ENCODE peak calls at places on chromosomes 6 and 20, in four cellular contexts. A is HepG2, N is K562, H is GM12878. L is an unnamed sample. For H4K20me1, the result is how much of the 10 kb centered on the place peaks cover.

GRCh38 chr6:14658909-14659561 is 541.5 kb downstream of the CD83 start:
- DNase-seq in A (no peak), N (no peak), H (no peak), L (no peak)

GRCh38 chr6:67431076-67431475 is 1204.0 kb upstream of the ADGRB3 start:
- DNase-seq in A (no peak), N (no peak), H (no peak), L (no peak)

GRCh38 chr20:32585011-32585518 is at the start of gene NOL4L:
- DNase-seq in A (no peak), N (peak), H (no peak), L (no peak)

GRCh38 chr6:151992091-151992490 is 184.6 kb downstream of the ESR1 start:
- DNase-seq in A (no peak), N (no peak), H (no peak), L (no peak)

GRCh38 chr6:11804706-11805105 is 26.1 kb upstream of the ADTRP start:
- DNase-seq in A (no peak), N (no peak), H (no peak), L (no peak)

GRCh38 chr20:36267605-36268500 is 31.6 kb downstream of the AAR2 start:
- DNase-seq in A (no peak), N (no peak), H (no peak), L (no peak)

GRCh38 chr20:46230811-46231282 is 77.5 kb downstream of the CDH22 start:
- DNase-seq in A (peak), N (peak), H (no peak), L (no peak)

GRCh38 chr6:64034840-64035656 is 399.4 kb downstream of the PHF3 start:
- DNase-seq in A (no peak), N (no peak), H (no peak), L (no peak)

GRCh38 chr6:76708641-76709331 is 636.3 kb upstream of the IMPG1 start:
- DNase-seq in A (no peak), N (no peak), H (no peak), L (no peak)

GRCh38 chr6:150176152-150176551 is 33.3 kb downstream of the PPP1R14C start:
- DNase-seq in A (no peak), N (no peak), H (no peak), L (no peak)

GRCh38 chr6:44487611-44488010 is 100.1 kb downstream of the CDC5L start:
- DNase-seq in A (no peak), N (no peak), H (no peak), L (no peak)

GRCh38 chr6:52526634-52527033 is 50.2 kb downstream of the TRAM2 start:
- DNase-seq in A (no peak), N (no peak), H (no peak), L (no peak)

GRCh38 chr20:57594092-57594911 is 25.9 kb downstream of the ZBP1 start:
- DNase-seq in A (peak), N (peak), H (no peak), L (peak)

DNA sequence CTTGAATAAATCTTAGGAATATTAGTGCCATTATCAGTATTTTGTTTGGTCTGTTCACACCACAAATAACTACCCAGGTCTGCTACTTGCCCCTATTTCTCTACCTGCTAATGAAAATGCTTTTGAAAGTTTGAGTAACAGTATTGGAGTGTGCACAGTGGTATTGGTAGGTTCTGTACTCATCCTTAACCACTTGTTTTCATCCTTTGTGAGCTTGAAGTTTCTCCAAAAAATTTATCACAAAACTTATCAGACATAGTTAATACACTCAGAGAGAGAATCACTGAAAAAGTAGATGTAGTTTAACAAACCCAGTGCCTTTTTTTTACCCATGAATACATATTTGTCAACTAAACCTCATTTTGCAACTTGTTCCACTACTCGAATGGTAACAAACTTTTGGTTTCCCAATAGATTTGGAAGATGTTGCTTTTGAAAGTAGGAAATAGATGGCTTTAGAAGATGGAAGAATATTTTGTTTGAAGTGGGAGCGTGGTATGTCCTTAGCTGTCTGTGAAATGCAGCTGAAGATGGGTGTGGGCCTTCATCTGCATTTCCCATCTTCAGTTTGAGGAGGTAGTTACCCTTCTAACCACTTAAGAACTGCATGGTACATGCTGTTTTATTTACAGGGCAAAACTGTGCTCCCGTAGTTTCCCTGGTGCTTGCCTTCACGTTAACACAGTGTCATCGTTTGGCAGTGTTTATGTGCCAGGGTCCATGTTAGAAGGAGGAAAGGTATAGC is 9.0 kb downstream of the PTPN1 start:
- DNase-seq in A (no peak), N (no peak), H (no peak), L (no peak)
- H4K20me1 ChIP-seq in A (under half), N (under half), H (under half), L (under half)

DNA sequence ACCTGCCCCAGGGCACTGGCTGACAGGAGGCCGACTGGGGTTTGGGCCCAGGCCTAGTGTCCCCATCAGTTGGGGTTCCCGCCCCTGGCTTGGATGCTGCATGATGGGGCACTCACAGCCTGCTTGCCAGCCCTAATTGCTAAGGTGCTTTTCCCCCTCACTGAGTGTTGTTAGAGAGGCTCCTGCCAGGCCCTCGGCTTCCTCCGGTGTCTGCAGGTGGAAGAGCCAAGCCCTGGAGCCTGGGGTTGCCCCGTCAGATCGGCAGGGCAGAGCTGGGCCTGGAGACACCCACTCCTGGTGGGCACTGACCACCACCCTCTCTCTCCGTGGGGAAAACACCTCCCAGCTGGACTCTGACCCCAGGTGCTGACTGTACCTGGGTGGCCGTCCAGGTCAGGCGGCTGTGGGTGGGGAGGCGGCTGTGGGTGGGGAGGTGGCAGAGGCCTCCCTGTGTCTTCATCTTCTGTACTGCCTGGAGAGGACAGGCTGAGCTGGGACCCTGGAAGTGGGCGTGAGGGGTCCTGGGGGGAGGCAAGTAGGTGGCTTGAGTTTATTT is 6.0 kb upstream of the CABLES2 start:
- DNase-seq in A (no peak), N (no peak), H (no peak), L (no peak)
- TF ChIP-seq HDAC6 in A (no peak), N (no peak), H (no peak), L (no peak)

GRCh38 chr6:31741815-31742214 is 2.0 kb downstream of the MSH5 start:
- DNase-seq in A (no peak), N (no peak), H (no peak), L (no peak)

GRCh38 chr6:31738048-31738979 is 1.5 kb upstream of the MSH5 start:
- DNase-seq in A (peak), N (peak), H (peak), L (no peak)

GRCh38 chr6:31742894-31743293 is 3.1 kb downstream of the MSH5 start:
- DNase-seq in A (no peak), N (no peak), H (no peak), L (no peak)

GRCh38 chr6:31739639-31740396 is at the start of gene MSH5:
- DNase-seq in A (peak), N (peak), H (peak), L (peak)

GRCh38 chr6:31740397-31741223 is 805 bp downstream of the MSH5 start:
- DNase-seq in A (no peak), N (no peak), H (no peak), L (no peak)
- TF ChIP-seq POLR2A in A (no peak), N (peak), H (no peak), L (no peak)

DNA sequence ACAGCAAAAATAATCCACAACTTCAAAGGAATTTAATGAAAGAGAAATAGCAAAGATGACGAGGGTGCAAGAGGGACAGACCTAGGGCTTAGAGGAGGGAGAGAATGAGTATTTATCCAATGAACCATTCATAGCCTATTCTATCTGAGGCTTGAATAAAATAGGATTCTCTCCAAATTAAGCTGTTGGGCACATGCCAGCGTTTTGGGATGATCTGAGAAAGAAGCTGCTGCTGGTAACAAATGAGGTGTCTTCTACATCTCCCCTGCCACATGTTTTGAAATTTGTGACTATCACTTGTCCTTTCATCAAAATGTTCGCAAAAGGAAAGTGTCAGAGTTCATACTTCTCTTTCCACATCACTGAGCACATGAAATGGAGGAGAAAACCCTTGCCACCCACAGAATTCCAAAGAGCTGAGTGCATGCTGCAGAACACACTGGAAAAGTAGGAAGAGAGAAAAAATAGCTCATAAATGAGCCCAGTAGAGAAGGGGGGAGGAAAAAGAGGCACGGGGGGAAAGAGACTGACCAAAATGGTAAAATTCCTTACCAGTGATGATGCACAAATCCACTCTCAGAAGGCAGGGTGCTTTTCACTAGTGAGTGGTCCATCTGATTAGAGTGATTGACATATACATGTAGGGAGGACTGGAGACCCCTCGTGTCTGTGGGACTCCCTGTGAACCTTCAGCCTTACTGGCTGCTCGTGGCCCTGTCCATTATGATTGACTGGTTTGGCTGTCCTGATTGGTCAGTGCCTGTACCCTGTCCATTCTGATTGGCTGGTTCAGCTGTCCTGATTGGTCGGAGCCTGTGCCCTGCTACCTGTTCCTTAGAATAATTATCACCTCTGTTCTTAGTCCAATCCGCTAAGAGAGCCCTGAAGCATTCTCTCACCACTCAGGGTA is 180.5 kb downstream of the OGFRL1 start:
- DNase-seq in A (no peak), N (no peak), H (no peak), L (no peak)
- H4K20me1 ChIP-seq in A (under half), N (under half), H (under half), L (under half)

DNA sequence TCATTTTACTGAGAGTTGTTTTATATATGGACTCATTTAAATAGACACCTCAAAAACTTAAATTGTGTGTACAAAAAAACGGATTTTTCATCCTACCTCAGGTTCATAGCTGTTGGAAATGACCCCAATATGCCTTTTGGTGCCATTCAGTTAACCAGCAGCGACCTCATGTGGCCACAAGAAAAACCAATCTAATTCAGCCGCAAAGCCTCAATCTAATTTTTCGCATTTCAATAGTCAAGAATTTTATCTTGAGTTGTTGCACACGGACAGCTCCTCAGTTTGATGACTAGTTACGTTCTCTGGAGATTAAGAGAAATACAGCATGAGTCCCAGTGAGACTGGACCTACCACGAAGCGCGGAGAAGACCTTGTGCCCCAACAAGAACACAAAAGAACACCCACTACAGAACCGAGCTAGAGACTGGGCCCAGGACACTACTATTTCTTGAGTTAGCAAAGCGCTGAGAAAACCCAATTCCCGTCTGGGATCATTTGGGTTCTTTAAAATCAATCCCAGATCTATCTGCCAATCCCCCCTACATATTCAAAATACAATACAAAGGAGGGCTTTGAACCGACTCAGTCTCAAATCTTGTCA is 1.1 kb downstream of the TCP11 start:
- DNase-seq in A (peak), N (peak), H (peak), L (peak)
- TF ChIP-seq HDAC6 in A (no peak), N (no peak), H (no peak), L (no peak)

DNA sequence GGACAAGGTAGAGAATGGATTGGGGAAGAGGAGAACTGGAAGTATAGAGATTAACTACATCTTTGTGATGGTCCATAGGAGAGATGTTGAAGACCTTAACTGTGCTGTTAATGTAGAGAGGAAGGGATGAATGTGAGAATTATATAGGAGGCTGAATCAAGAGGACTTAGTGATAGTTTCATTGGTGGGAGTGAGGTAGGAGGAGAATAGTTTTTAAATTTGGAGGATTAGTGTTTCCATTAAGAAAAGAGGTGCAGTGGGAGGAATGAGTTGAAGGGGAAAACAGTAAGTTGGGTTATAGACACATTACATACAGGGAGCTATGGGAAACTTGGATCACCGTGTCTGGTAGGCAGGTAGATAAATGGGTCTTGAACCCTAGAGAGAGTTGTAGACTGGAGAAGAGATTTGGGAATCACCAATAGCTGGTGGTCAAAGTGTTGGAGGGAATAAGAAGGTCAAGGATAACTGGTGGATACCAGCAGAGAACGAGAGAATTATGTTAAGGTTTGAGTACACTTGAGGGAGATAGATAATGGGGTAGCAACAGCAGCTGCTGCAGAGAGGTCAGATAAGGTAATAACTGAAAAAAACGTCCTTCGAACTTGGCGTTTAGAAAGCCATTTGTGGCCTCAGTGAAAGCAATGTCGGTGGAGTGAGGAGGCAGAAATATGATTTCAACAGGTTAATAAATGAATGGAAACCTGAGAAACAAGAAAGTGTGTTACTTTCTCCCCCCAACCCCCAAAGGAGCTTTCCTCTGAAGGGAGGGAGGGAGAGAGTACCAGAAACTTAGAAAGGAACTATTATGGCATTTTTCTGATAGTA is 3.1 kb downstream of the C6orf89 start:
- DNase-seq in A (no peak), N (no peak), H (no peak), L (no peak)
- TF ChIP-seq POLR2A in A (no peak), N (peak), H (no peak), L (no peak)

DNA sequence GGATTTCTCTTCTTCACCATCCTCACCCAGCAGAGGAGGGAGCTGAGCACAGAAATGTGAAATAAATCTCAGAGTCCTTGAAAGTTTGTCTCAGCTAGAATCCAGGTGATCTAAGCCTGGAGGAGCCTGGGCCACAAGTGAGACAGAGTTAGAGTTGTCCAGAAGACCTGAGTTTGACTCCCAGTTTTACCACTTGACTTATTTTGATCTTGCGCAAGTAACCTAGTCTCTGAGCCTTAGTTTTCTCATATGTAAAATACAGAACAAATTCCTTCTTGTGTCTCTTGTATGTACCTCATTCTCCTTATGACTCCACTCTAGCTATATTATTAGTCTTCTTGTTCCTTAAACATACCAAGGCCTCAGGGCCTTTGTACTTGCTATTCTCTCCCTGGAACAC is 36.7 kb downstream of the RALY start:
- DNase-seq in A (no peak), N (no peak), H (no peak), L (no peak)
- H4K20me1 ChIP-seq in A (under half), N (under half), H (under half), L (under half)

DNA sequence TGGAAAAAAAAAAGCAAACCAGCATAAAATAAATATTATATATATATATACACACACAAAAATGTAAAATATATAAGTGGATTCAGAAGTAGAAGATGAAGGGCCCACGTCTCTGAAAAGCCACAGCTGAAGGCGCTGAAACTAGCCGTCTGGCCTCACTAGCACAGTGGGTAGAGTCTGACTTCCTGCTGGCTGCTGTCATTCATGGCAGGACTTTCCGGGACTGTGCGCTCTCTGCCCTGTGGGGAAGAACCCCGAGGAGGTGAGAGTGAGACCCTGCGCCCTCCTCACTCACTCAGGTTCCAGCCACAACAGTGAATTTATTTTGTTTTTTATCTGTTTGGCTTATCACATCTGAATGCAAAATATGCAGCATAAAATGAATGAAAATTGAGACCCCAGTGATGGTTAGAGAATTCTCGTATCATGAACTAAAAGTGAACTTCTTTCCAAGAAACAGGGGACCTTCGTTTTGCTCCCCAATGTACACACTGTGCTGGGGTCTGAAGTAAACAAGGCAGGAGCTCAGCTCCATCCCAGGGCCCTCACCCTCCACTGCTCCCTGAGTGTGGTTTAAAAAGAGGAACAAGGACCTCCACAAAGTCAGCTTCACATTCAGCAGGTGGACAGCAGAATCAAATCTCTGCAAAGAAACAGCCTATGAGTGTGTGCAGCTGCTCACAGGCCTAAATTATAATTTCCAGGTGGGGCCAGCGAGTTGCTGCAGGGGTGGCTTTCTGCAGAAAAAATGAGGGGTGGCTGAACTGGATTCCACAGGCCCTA is 1.3 kb upstream of the RAMACL start:
- DNase-seq in A (no peak), N (no peak), H (peak), L (no peak)
- TF ChIP-seq HDAC6 in A (no peak), N (no peak), H (no peak), L (no peak)

DNA sequence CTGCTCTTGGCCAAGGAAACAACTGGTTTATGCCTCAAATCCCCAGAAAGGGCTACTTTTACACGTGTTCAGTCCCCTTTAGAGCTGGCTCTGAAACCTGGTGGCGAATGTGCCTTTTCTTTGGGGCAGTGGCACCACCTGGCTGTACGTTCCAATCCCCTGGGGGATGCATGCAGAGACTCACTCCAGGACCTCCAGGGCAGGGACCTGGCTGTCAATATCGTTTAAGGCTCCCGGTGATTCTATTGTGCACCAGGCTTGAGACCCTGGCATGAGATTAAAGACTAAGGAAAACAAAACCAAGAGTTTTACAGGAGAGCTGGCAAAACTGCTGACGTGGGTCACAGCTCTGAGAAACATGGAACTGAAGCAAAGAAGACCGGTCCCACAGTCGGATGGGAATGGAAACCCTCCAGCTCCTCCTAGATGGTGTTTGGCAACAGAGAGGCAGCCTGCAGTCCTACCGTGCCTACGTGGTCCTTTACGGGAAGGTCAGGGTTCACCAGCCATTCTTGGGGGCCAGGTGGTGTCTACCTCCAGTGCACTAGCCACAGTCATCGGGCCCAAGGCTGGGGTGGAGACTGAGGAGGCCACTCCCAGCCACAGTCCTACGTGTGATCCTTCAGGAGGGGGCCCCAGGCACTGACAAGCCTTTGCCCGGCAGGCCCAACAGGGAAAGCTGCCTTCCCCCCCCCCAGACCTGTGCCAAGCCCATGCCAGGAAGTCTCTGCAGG is 203.3 kb upstream of the CST7 start:
- DNase-seq in A (no peak), N (no peak), H (no peak), L (no peak)
- TF ChIP-seq POLR2A in A (no peak), N (no peak), H (no peak), L (no peak)